ENCODE peak calls at places on chromosomes 11 and 22, in four cellular contexts. K, B, L and W are unnamed samples.

GRCh38 chr11:105935791-105936190 is 86.2 kb downstream of the MSANTD4 start:
- DNase-seq in K (no peak), B (no peak), L (peak), W (no peak)

GRCh38 chr11:520428-521178 is 13.6 kb upstream of the RNH1 start:
- DNase-seq in K (no peak), B (no peak), L (no peak), W (no peak)

GRCh38 chr11:95429376-95429907 is 198.4 kb upstream of the SESN3 start:
- DNase-seq in K (no peak), B (no peak), L (no peak), W (no peak)

GRCh38 chr11:58179648-58180047 is 9.2 kb upstream of the OR9Q2 start:
- DNase-seq in K (peak), B (no peak), L (no peak), W (no peak)

GRCh38 chr11:13098890-13099289 is 89.8 kb downstream of the RASSF10 start:
- DNase-seq in K (no peak), B (no peak), L (peak), W (no peak)

GRCh38 chr11:120674537-120674936 is 163.0 kb downstream of the GRIK4 start:
- DNase-seq in K (no peak), B (no peak), L (no peak), W (no peak)

GRCh38 chr22:50261615-50262459 is at the start of gene MAPK12:
- DNase-seq in K (peak), B (no peak), L (no peak), W (no peak)

GRCh38 chr22:37274380-37274862 is 7.9 kb upstream of the CYTH4 start:
- DNase-seq in K (no peak), B (no peak), L (no peak), W (no peak)

GRCh38 chr11:113618360-113618759 is 87.7 kb downstream of the TMPRSS5 start:
- DNase-seq in K (no peak), B (no peak), L (no peak), W (no peak)

GRCh38 chr11:1177771-1178090 is 20.0 kb downstream of the MUC5AC start:
- DNase-seq in K (no peak), B (no peak), L (no peak), W (no peak)

GRCh38 chr11:62823677-62824076 is 8.2 kb downstream of the STX5 start:
- DNase-seq in K (no peak), B (no peak), L (no peak), W (no peak)

GRCh38 chr22:39078329-39078728 is 1.3 kb downstream of the APOBEC3G start:
- DNase-seq in K (no peak), B (no peak), L (no peak), W (no peak)

DNA sequence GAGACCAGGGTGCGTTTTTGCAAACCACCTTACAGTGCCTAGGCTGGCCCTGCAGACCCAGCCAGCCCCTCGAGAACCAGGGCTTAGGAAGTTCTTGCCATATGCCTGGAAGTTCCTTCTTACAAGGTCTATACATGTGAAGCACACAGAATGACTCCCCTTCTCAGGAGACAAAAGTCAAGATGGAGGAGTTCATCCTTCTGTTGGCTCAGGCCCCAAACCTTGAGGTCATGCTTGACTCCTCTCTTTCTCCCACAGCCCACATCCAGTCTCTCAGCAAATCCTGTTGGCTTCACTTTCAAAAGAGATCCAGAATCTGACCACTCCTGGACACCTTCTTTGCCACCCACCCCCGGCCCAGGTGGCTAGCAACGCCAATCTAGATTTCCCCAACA is 1.7 kb upstream of the CD248 start:
- DNase-seq in K (no peak), B (no peak), L (no peak), W (no peak)
- TF ChIP-seq CTCF in K (no peak), B (no peak), L (no peak), W (no peak)

DNA sequence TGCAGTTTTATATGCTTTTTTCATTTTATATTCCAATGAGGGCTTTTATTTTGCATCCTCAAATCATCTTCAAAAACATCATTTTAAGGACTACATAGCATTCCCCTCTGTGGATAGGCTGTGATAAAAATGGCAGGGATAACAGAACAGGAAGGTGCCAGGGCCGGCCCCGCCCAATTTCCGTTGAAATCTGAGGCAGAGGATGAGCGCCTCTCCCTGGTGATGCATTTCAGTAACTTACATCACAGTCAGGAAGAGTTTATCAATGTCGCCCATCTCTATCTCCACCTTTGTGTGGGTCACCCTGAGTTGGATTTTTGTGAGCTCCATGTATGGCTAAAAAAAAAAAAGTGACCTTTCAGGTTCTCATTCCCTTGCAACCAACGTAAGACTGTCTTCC is 201.6 kb downstream of the DSCAML1 start:
- DNase-seq in K (no peak), B (no peak), L (no peak), W (no peak)
- TF ChIP-seq CTCF in K (no peak), B (no peak), L (no peak), W (no peak)

GRCh38 chr11:3123761-3124733 is 41.1 kb downstream of the OSBPL5 start:
- DNase-seq in K (peak), B (peak), L (peak), W (no peak)
- TF ChIP-seq CTCF in K (no peak), B (no peak), L (no peak), W (no peak)

DNA sequence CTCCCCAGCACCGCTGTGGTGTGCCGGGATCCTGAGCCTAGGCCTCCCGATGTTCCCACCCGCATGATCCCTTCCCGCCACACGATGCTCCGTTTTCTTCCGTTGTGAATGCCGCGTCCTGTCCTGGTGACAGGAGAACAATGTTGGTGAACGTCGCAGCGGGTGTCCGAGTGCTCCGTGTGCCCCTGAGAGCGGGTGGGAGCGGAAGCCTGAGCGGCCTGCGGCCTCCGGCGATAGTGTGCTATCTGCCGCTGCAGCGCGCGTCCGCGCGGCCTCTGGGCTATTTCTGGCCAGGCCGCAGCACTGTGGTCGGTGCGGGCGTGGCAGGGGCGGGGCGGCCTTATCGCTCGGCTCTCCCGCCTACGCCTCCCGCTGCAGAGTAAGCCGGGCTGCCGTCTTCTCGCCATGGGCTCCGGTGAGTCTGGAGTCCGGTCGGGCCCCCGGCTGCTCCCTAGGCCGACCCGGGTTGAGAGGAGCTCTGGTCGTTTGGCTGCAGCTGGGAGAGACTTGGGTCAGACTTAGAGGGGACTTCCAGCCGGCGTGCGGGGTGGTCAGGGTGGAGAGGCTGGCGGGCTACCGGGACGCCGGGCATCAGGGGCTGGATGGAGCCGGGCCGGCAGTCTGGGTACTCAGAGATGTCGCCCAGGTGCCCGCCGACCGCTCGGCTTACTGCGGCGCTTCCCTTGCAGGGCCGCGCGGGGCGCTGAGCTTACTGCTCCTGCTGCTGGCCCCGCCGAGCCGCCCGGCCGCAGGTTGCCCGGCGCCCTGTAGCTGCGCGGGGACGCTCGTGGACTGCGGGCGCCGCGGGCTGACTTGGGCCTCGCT is at the start of gene GP1BB:
- DNase-seq in K (no peak), B (no peak), L (no peak), W (no peak)
- TF ChIP-seq CTCF in K (no peak), B (no peak), L (no peak), W (peak)